ENCODE peak calls at places on chromosome 15, in five cellular contexts. W is T-helper 17 cell, O is right cardiac atrium, V is nucleus accumbens, P is fibroblast of the aortic adventitia. B is an unnamed sample.
A peak's percentile ranks its signal among the peaks of the same experiment; 100 is the strongest.

GRCh38 chr15:101200181-101200580 is 51.7 kb downstream of the CHSY1 start:
- DNase-seq in W (no peak), V (no peak), P (no peak), O (no peak), B (no peak)

GRCh38 chr15:55654541-55654940 is 66.4 kb upstream of the PYGO1 start:
- DNase-seq in O (no peak), V (no peak), P (peak; percentile 39), W (no peak), B (no peak)

GRCh38 chr15:45456212-45457106 is 66.1 kb downstream of the SLC30A4 start:
- DNase-seq in P (peak; percentile 100), V (peak; percentile 7), W (peak; percentile 37), O (peak; percentile 49), B (peak; percentile 43)

GRCh38 chr15:45635191-45635638 is 386 bp downstream of the SQOR start:
- DNase-seq in W (peak; percentile 47), O (peak; percentile 62), V (no peak), P (peak; percentile 28), B (peak; percentile 52)

GRCh38 chr15:64152507-64153387 is 1.2 kb downstream of the SNX22 start:
- DNase-seq in V (no peak), W (no peak), O (peak; percentile 28), P (no peak), B (no peak)

GRCh38 chr15:47737424-47737823 is 20.1 kb downstream of the SEMA6D start:
- DNase-seq in W (no peak), P (peak; percentile 61), V (no peak), O (no peak), B (no peak)

GRCh38 chr15:79432345-79433311 is 492 bp downstream of the MINAR1 start:
- DNase-seq in V (no peak), W (no peak), O (no peak), P (peak; percentile 2), B (no peak)

GRCh38 chr15:35702946-35703495 is 157.1 kb upstream of the DPH6 start:
- DNase-seq in V (no peak), P (no peak), W (no peak), O (no peak), B (no peak)

GRCh38 chr15:87115795-87116194 is 1036.1 kb downstream of the AGBL1 start:
- DNase-seq in W (no peak), P (no peak), O (no peak), V (no peak), B (no peak)

GRCh38 chr15:82808634-82809041 is 790 bp upstream of the WHAMM start:
- DNase-seq in O (no peak), W (no peak), V (no peak), P (no peak), B (no peak)

GRCh38 chr15:38853608-38854007 is 289.0 kb upstream of the RASGRP1 start:
- DNase-seq in W (peak; percentile 10), P (no peak), O (no peak), V (no peak), B (peak; percentile 9)

GRCh38 chr15:101351736-101352135 is 56.7 kb upstream of the SNRPA1 start:
- DNase-seq in P (no peak), V (no peak), O (no peak), W (no peak), B (no peak)

GRCh38 chr15:48384616-48385015 is 53.4 kb downstream of the DUT start:
- DNase-seq in W (no peak), V (no peak), O (no peak), P (peak; percentile 76), B (no peak)

GRCh38 chr15:69131362-69132215 is 28.8 kb upstream of the GLCE start:
- DNase-seq in O (no peak), W (no peak), P (no peak), V (no peak), B (no peak)

B was measured in activated CD4-positive, alpha-beta T cell treated with anti-CD3 and anti-CD28 coated beads for 1 hour.